ENCODE peak calls at places on chromosomes 7 and 10, in nine cellular contexts. R is left ventricle myocardium inferior; E is IMR-90; K is prostate gland; L is WERI-Rb-1; T is right lobe of liver; O is fibroblast of lung; I is mesendoderm; V is CD4-positive, alpha-beta T cell. M is an unnamed sample.

GRCh38 chr7:53229202-53229601 is 193.8 kb downstream of the POM121L12 start:
- DNase-seq in O (no peak), K (no peak), R (no peak), T (no peak), L (no peak), I (peak; percentile 27), E (no peak), V (no peak), M (no peak)

GRCh38 chr10:87503892-87504291 is 801 bp upstream of the MINPP1 start:
- DNase-seq in T (no peak), O (peak; percentile 69), K (no peak), L (no peak), V (no peak), E (peak; percentile 35), I (no peak), R (no peak), M (no peak)

GRCh38 chr7:146138926-146139325 is 22.3 kb downstream of the CNTNAP2 start:
- DNase-seq in I (no peak), V (no peak), R (no peak), T (no peak), L (no peak), E (no peak), O (no peak), K (no peak), M (no peak)

GRCh38 chr7:50595538-50596102 is 30.4 kb upstream of the DDC start:
- DNase-seq in T (no peak), V (no peak), O (peak; percentile 54), R (no peak), L (peak; percentile 61), K (no peak), E (peak; percentile 34), I (peak; percentile 77), M (no peak)

GRCh38 chr10:132699411-132700167 is 86.4 kb downstream of the NKX6-2 start:
- DNase-seq in O (no peak), K (no peak), V (no peak), L (no peak), I (no peak), R (peak; percentile 13), T (peak; percentile 41), E (no peak), M (peak; percentile 10)

GRCh38 chr10:133258066-133258817 is 18.4 kb downstream of the ADAM8 start:
- DNase-seq in T (no peak), O (no peak), R (no peak), I (no peak), L (no peak), V (peak; percentile 50), K (peak; percentile 83), E (no peak), M (peak; percentile 80)

GRCh38 chr10:3749597-3750351 is 35.2 kb downstream of the KLF6 start:
- DNase-seq in K (peak; percentile 51), O (peak; percentile 70), I (no peak), R (peak; percentile 54), L (peak; percentile 24), E (peak; percentile 90), V (no peak), T (no peak), M (no peak)

GRCh38 chr7:10706875-10707493 is 266.7 kb upstream of the PHF14 start:
- DNase-seq in R (no peak), E (no peak), K (no peak), O (no peak), L (no peak), T (no peak), V (no peak), I (no peak), M (no peak)

GRCh38 chr7:106260136-106260561 is 24.6 kb downstream of the NAMPT start:
- DNase-seq in E (no peak), O (peak; percentile 69), L (no peak), T (no peak), I (no peak), R (no peak), V (no peak), K (no peak), M (no peak)

GRCh38 chr10:28177944-28178637 is 124.8 kb downstream of the MPP7 start:
- DNase-seq in K (no peak), T (no peak), E (peak; percentile 40), V (no peak), R (no peak), O (peak; percentile 38), L (no peak), I (no peak), M (no peak)

GRCh38 chr7:87318741-87319140 is 26.7 kb upstream of the CROT start:
- DNase-seq in R (no peak), E (no peak), O (no peak), I (peak; percentile 30), L (peak; percentile 43), K (no peak), T (no peak), V (no peak), M (no peak)

GRCh38 chr10:131825150-131825907 is 75.5 kb upstream of the PPP2R2D start:
- DNase-seq in I (peak; percentile 26), T (peak; percentile 37), O (no peak), K (no peak), V (no peak), E (no peak), R (no peak), L (no peak), M (no peak)

GRCh38 chr7:142508251-142508650 is 241.0 kb upstream of the PRSS1 start:
- DNase-seq in L (no peak), T (no peak), R (no peak), E (no peak), I (no peak), K (no peak), V (peak; percentile 25), O (no peak), M (no peak)

GRCh38 chr7:31105256-31105950 is 53.3 kb downstream of the ADCYAP1R1 start:
- DNase-seq in R (no peak), O (no peak), I (no peak), L (no peak), T (peak; percentile 18), K (no peak), E (no peak), V (no peak), M (no peak)

GRCh38 chr10:91412688-91413087 is 2.5 kb downstream of the HECTD2 start:
- DNase-seq in T (no peak), E (no peak), K (no peak), I (peak; percentile 67), V (no peak), L (no peak), O (peak; percentile 15), R (no peak), M (no peak)

GRCh38 chr10:61342817-61343572 is 110.2 kb downstream of the TMEM26 start:
- DNase-seq in O (no peak), E (no peak), K (no peak), R (no peak), V (no peak), L (no peak), T (no peak), I (no peak), M (no peak)

GRCh38 chr7:144834516-144835165 is 1.2 kb downstream of the TPK1 start:
- DNase-seq in K (no peak), R (no peak), V (no peak), L (no peak), T (no peak), I (no peak), E (no peak), O (no peak), M (no peak)

GRCh38 chr10:118907051-118907450 is 122.5 kb upstream of the NANOS1 start:
- DNase-seq in V (no peak), R (no peak), K (no peak), E (no peak), O (no peak), L (no peak), I (no peak), T (no peak), M (no peak)

GRCh38 chr10:85606401-85606800 is 760.2 kb downstream of the GRID1 start:
- DNase-seq in O (no peak), V (no peak), L (no peak), E (no peak), T (no peak), R (no peak), I (no peak), K (no peak), M (no peak)

GRCh38 chr10:99827906-99828305 is 45.5 kb downstream of the ABCC2 start:
- DNase-seq in O (peak; percentile 32), L (no peak), T (no peak), I (no peak), K (no peak), V (no peak), E (peak; percentile 72), R (no peak), M (no peak)
- H3K27ac ChIP-seq in O (no peak overlapping the region), L (no peak overlapping the region), T (no peak overlapping the region), I (no peak overlapping the region), K (no peak overlapping the region), V (no peak overlapping the region), E (no peak overlapping the region), R (no peak overlapping the region), M (no peak overlapping the region)

GRCh38 chr7:100065452-100066186 is 15.9 kb downstream of the ZNF3 start:
- DNase-seq in V (no peak), E (peak; percentile 70), O (peak; percentile 66), T (peak; percentile 87), I (no peak), R (no peak), L (no peak), K (no peak), M (no peak)

GRCh38 chr7:100069991-100070390 is 11.5 kb downstream of the ZNF3 start:
- DNase-seq in L (no peak), V (no peak), O (no peak), R (no peak), I (no peak), K (no peak), E (no peak), T (no peak), M (no peak)

GRCh38 chr7:100064162-100064561 is 14.6 kb downstream of the ZSCAN21 start:
- DNase-seq in K (no peak), O (no peak), R (no peak), I (no peak), E (no peak), T (no peak), L (no peak), V (no peak), M (no peak)

GRCh38 chr7:100063376-100063775 is 13.8 kb downstream of the ZSCAN21 start:
- DNase-seq in K (no peak), V (no peak), E (no peak), R (no peak), I (no peak), L (no peak), T (no peak), O (no peak), M (no peak)

GRCh38 chr7:100066953-100067352 is 14.6 kb downstream of the ZNF3 start:
- DNase-seq in V (no peak), O (no peak), K (no peak), R (no peak), T (no peak), I (no peak), E (no peak), L (no peak), M (no peak)
- H3K27ac ChIP-seq in V (no peak overlapping the region), O (no peak overlapping the region), K (no peak overlapping the region), R (no peak overlapping the region), T (no peak overlapping the region), I (no peak overlapping the region), E (no peak overlapping the region), L (no peak overlapping the region), M (no peak overlapping the region)

GRCh38 chr7:156998988-156999610 is 11.4 kb downstream of the MNX1 start:
- DNase-seq in V (no peak), K (no peak), I (peak; percentile 20), O (no peak), L (peak; percentile 66), E (no peak), T (no peak), R (no peak), M (no peak)
- H3K27ac ChIP-seq in V (no peak overlapping the region), K (no peak overlapping the region), I (no peak overlapping the region), O (no peak overlapping the region), L (peak overlapping the region; percentile 39), E (no peak overlapping the region), T (no peak overlapping the region), R (no peak overlapping the region), M (peak overlapping the region; percentile 88)

GRCh38 chr10:122293156-122293978 is 22.3 kb downstream of the BTBD16 start:
- DNase-seq in I (no peak), K (no peak), T (no peak), V (no peak), O (no peak), L (no peak), R (no peak), E (no peak), M (no peak)
- H3K27ac ChIP-seq in I (no peak overlapping the region), K (no peak overlapping the region), T (no peak overlapping the region), V (no peak overlapping the region), O (no peak overlapping the region), L (no peak overlapping the region), R (no peak overlapping the region), E (no peak overlapping the region), M (no peak overlapping the region)